ENCODE peak calls at places on chromosomes 2 and 18, in nine cellular contexts. One of them, this sample, is unnamed.

GRCh38 chr2:199315299-199316179 is 142.2 kb downstream of the SATB2 start:
- DNase-seq in fibroblast of pulmonary artery: peak
- DNase-seq in dorsolateral prefrontal cortex: no peak
- DNase-seq in H1: no peak
- DNase-seq in AG09309: peak
- DNase-seq in heart right ventricle: no peak
- DNase-seq in lower lobe of right lung: no peak
- DNase-seq in tibial nerve: no peak
- DNase-seq in psoas muscle: no peak
- DNase-seq in this sample: no peak

GRCh38 chr2:226079677-226080076 is 680.2 kb downstream of the NYAP2 start:
- DNase-seq in fibroblast of pulmonary artery: peak
- DNase-seq in dorsolateral prefrontal cortex: no peak
- DNase-seq in H1: no peak
- DNase-seq in AG09309: peak
- DNase-seq in heart right ventricle: no peak
- DNase-seq in lower lobe of right lung: no peak
- DNase-seq in tibial nerve: no peak
- DNase-seq in psoas muscle: no peak
- DNase-seq in this sample: no peak

GRCh38 chr2:218435003-218435982 is 16.4 kb downstream of the VIL1 start:
- DNase-seq in fibroblast of pulmonary artery: no peak
- DNase-seq in dorsolateral prefrontal cortex: no peak
- DNase-seq in H1: no peak
- DNase-seq in AG09309: no peak
- DNase-seq in heart right ventricle: no peak
- DNase-seq in lower lobe of right lung: peak
- DNase-seq in tibial nerve: no peak
- DNase-seq in psoas muscle: peak
- DNase-seq in this sample: no peak

GRCh38 chr2:174492963-174493431 is 6.2 kb upstream of the GPR155 start:
- DNase-seq in fibroblast of pulmonary artery: no peak
- DNase-seq in dorsolateral prefrontal cortex: no peak
- DNase-seq in H1: no peak
- DNase-seq in AG09309: no peak
- DNase-seq in heart right ventricle: no peak
- DNase-seq in lower lobe of right lung: no peak
- DNase-seq in tibial nerve: no peak
- DNase-seq in psoas muscle: no peak
- DNase-seq in this sample: no peak

GRCh38 chr2:44237221-44237620 is 38.1 kb upstream of the SLC3A1 start:
- DNase-seq in fibroblast of pulmonary artery: no peak
- DNase-seq in dorsolateral prefrontal cortex: no peak
- DNase-seq in H1: no peak
- DNase-seq in AG09309: no peak
- DNase-seq in heart right ventricle: no peak
- DNase-seq in lower lobe of right lung: no peak
- DNase-seq in tibial nerve: no peak
- DNase-seq in psoas muscle: no peak
- DNase-seq in this sample: no peak

GRCh38 chr2:70124983-70125480 is 37.8 kb downstream of the PCBP1 start:
- DNase-seq in fibroblast of pulmonary artery: peak
- DNase-seq in dorsolateral prefrontal cortex: peak
- DNase-seq in H1: no peak
- DNase-seq in AG09309: no peak
- DNase-seq in heart right ventricle: peak
- DNase-seq in lower lobe of right lung: peak
- DNase-seq in tibial nerve: peak
- DNase-seq in psoas muscle: peak
- DNase-seq in this sample: peak

GRCh38 chr2:238009563-238009962 is 42.7 kb downstream of the UBE2F start:
- DNase-seq in fibroblast of pulmonary artery: no peak
- DNase-seq in dorsolateral prefrontal cortex: peak
- DNase-seq in H1: no peak
- DNase-seq in AG09309: no peak
- DNase-seq in heart right ventricle: no peak
- DNase-seq in lower lobe of right lung: no peak
- DNase-seq in tibial nerve: no peak
- DNase-seq in psoas muscle: no peak
- DNase-seq in this sample: no peak

GRCh38 chr2:47501374-47502200 is 98.6 kb downstream of the MSH2 start:
- DNase-seq in fibroblast of pulmonary artery: peak
- DNase-seq in dorsolateral prefrontal cortex: no peak
- DNase-seq in H1: no peak
- DNase-seq in AG09309: peak
- DNase-seq in heart right ventricle: no peak
- DNase-seq in lower lobe of right lung: no peak
- DNase-seq in tibial nerve: no peak
- DNase-seq in psoas muscle: no peak
- DNase-seq in this sample: no peak

GRCh38 chr2:176558574-176559140 is 289.4 kb downstream of the MTX2 start:
- DNase-seq in fibroblast of pulmonary artery: no peak
- DNase-seq in dorsolateral prefrontal cortex: no peak
- DNase-seq in H1: no peak
- DNase-seq in AG09309: no peak
- DNase-seq in heart right ventricle: no peak
- DNase-seq in lower lobe of right lung: no peak
- DNase-seq in tibial nerve: no peak
- DNase-seq in psoas muscle: no peak
- DNase-seq in this sample: no peak

GRCh38 chr2:197219636-197220035 is 90.9 kb downstream of the ANKRD44 start:
- DNase-seq in fibroblast of pulmonary artery: peak
- DNase-seq in dorsolateral prefrontal cortex: no peak
- DNase-seq in H1: no peak
- DNase-seq in AG09309: no peak
- DNase-seq in heart right ventricle: no peak
- DNase-seq in lower lobe of right lung: no peak
- DNase-seq in tibial nerve: no peak
- DNase-seq in psoas muscle: no peak
- DNase-seq in this sample: no peak

GRCh38 chr2:239137165-239137889 is 263.5 kb downstream of the HDAC4 start:
- DNase-seq in fibroblast of pulmonary artery: no peak
- DNase-seq in dorsolateral prefrontal cortex: no peak
- DNase-seq in H1: no peak
- DNase-seq in AG09309: no peak
- DNase-seq in heart right ventricle: no peak
- DNase-seq in lower lobe of right lung: no peak
- DNase-seq in tibial nerve: no peak
- DNase-seq in psoas muscle: peak
- DNase-seq in this sample: peak

GRCh38 chr18:12479982-12480381 is 72.3 kb downstream of the PRELID3A start:
- DNase-seq in fibroblast of pulmonary artery: no peak
- DNase-seq in dorsolateral prefrontal cortex: no peak
- DNase-seq in H1: no peak
- DNase-seq in AG09309: no peak
- DNase-seq in heart right ventricle: no peak
- DNase-seq in lower lobe of right lung: no peak
- DNase-seq in tibial nerve: no peak
- DNase-seq in psoas muscle: no peak
- DNase-seq in this sample: no peak

GRCh38 chr18:48913723-48914122 is 37.0 kb downstream of the SMAD7 start:
- DNase-seq in fibroblast of pulmonary artery: no peak
- DNase-seq in dorsolateral prefrontal cortex: no peak
- DNase-seq in H1: no peak
- DNase-seq in AG09309: no peak
- DNase-seq in heart right ventricle: no peak
- DNase-seq in lower lobe of right lung: no peak
- DNase-seq in tibial nerve: no peak
- DNase-seq in psoas muscle: no peak
- DNase-seq in this sample: no peak

GRCh38 chr2:46632349-46632748 is 153.0 kb downstream of the TMEM247 start:
- DNase-seq in fibroblast of pulmonary artery: peak
- DNase-seq in dorsolateral prefrontal cortex: no peak
- DNase-seq in H1: no peak
- DNase-seq in AG09309: peak
- DNase-seq in heart right ventricle: no peak
- DNase-seq in lower lobe of right lung: no peak
- DNase-seq in tibial nerve: no peak
- DNase-seq in psoas muscle: no peak
- DNase-seq in this sample: no peak

GRCh38 chr2:112730182-112730581 is 9.4 kb downstream of the NT5DC4 start:
- DNase-seq in fibroblast of pulmonary artery: no peak
- DNase-seq in dorsolateral prefrontal cortex: no peak
- DNase-seq in H1: no peak
- DNase-seq in AG09309: no peak
- DNase-seq in heart right ventricle: no peak
- DNase-seq in lower lobe of right lung: no peak
- DNase-seq in tibial nerve: no peak
- DNase-seq in psoas muscle: no peak
- DNase-seq in this sample: no peak

GRCh38 chr2:112730791-112731190 is 10.0 kb downstream of the NT5DC4 start:
- DNase-seq in fibroblast of pulmonary artery: no peak
- DNase-seq in dorsolateral prefrontal cortex: no peak
- DNase-seq in H1: no peak
- DNase-seq in AG09309: no peak
- DNase-seq in heart right ventricle: no peak
- DNase-seq in lower lobe of right lung: no peak
- DNase-seq in tibial nerve: no peak
- DNase-seq in psoas muscle: no peak
- DNase-seq in this sample: no peak

GRCh38 chr2:112731479-112731878 is 10.7 kb downstream of the NT5DC4 start:
- DNase-seq in fibroblast of pulmonary artery: no peak
- DNase-seq in dorsolateral prefrontal cortex: no peak
- DNase-seq in H1: no peak
- DNase-seq in AG09309: no peak
- DNase-seq in heart right ventricle: no peak
- DNase-seq in lower lobe of right lung: no peak
- DNase-seq in tibial nerve: no peak
- DNase-seq in psoas muscle: no peak
- DNase-seq in this sample: no peak

GRCh38 chr2:112733877-112734276 is 13.1 kb downstream of the NT5DC4 start:
- DNase-seq in fibroblast of pulmonary artery: no peak
- DNase-seq in dorsolateral prefrontal cortex: no peak
- DNase-seq in H1: no peak
- DNase-seq in AG09309: no peak
- DNase-seq in heart right ventricle: no peak
- DNase-seq in lower lobe of right lung: no peak
- DNase-seq in tibial nerve: no peak
- DNase-seq in psoas muscle: no peak
- DNase-seq in this sample: no peak

GRCh38 chr2:112733449-112733848 is 12.6 kb downstream of the NT5DC4 start:
- DNase-seq in fibroblast of pulmonary artery: no peak
- DNase-seq in dorsolateral prefrontal cortex: no peak
- DNase-seq in H1: no peak
- DNase-seq in AG09309: no peak
- DNase-seq in heart right ventricle: no peak
- DNase-seq in lower lobe of right lung: no peak
- DNase-seq in tibial nerve: no peak
- DNase-seq in psoas muscle: no peak
- DNase-seq in this sample: no peak
- H3K4me3 ChIP-seq in fibroblast of pulmonary artery: no peak
- H3K4me3 ChIP-seq in dorsolateral prefrontal cortex: no peak
- H3K4me3 ChIP-seq in H1: no peak
- H3K4me3 ChIP-seq in AG09309: no peak
- H3K4me3 ChIP-seq in heart right ventricle: no peak
- H3K4me3 ChIP-seq in lower lobe of right lung: no peak
- H3K4me3 ChIP-seq in tibial nerve: no peak
- H3K4me3 ChIP-seq in psoas muscle: no peak
- H3K4me3 ChIP-seq in this sample: no peak

GRCh38 chr2:113324684-113325160 is 46.0 kb upstream of the PAX8 start:
- DNase-seq in fibroblast of pulmonary artery: peak
- DNase-seq in dorsolateral prefrontal cortex: no peak
- DNase-seq in H1: peak
- DNase-seq in AG09309: no peak
- DNase-seq in heart right ventricle: peak
- DNase-seq in lower lobe of right lung: peak
- DNase-seq in tibial nerve: peak
- DNase-seq in psoas muscle: peak
- DNase-seq in this sample: peak
- H3K4me3 ChIP-seq in fibroblast of pulmonary artery: peak
- H3K4me3 ChIP-seq in dorsolateral prefrontal cortex: peak
- H3K4me3 ChIP-seq in H1: peak
- H3K4me3 ChIP-seq in AG09309: peak
- H3K4me3 ChIP-seq in heart right ventricle: peak
- H3K4me3 ChIP-seq in lower lobe of right lung: peak
- H3K4me3 ChIP-seq in tibial nerve: peak
- H3K4me3 ChIP-seq in psoas muscle: peak
- H3K4me3 ChIP-seq in this sample: peak

GRCh38 chr2:27736031-27736889 is 35.3 kb upstream of the MRPL33 start:
- DNase-seq in fibroblast of pulmonary artery: no peak
- DNase-seq in dorsolateral prefrontal cortex: no peak
- DNase-seq in H1: no peak
- DNase-seq in AG09309: no peak
- DNase-seq in heart right ventricle: no peak
- DNase-seq in lower lobe of right lung: no peak
- DNase-seq in tibial nerve: no peak
- DNase-seq in psoas muscle: no peak
- DNase-seq in this sample: no peak
- H3K4me3 ChIP-seq in fibroblast of pulmonary artery: no peak
- H3K4me3 ChIP-seq in dorsolateral prefrontal cortex: peak
- H3K4me3 ChIP-seq in H1: peak
- H3K4me3 ChIP-seq in AG09309: no peak
- H3K4me3 ChIP-seq in heart right ventricle: peak
- H3K4me3 ChIP-seq in lower lobe of right lung: peak
- H3K4me3 ChIP-seq in tibial nerve: no peak
- H3K4me3 ChIP-seq in psoas muscle: peak
- H3K4me3 ChIP-seq in this sample: peak

GRCh38 chr2:149040451-149040850 is 2.0 kb downstream of the LYPD6B start:
- DNase-seq in fibroblast of pulmonary artery: no peak
- DNase-seq in dorsolateral prefrontal cortex: no peak
- DNase-seq in H1: peak
- DNase-seq in AG09309: no peak
- DNase-seq in heart right ventricle: no peak
- DNase-seq in lower lobe of right lung: no peak
- DNase-seq in tibial nerve: no peak
- DNase-seq in psoas muscle: no peak
- DNase-seq in this sample: no peak

GRCh38 chr2:149039213-149039724 is 770 bp downstream of the LYPD6B start:
- DNase-seq in fibroblast of pulmonary artery: no peak
- DNase-seq in dorsolateral prefrontal cortex: no peak
- DNase-seq in H1: no peak
- DNase-seq in AG09309: no peak
- DNase-seq in heart right ventricle: no peak
- DNase-seq in lower lobe of right lung: no peak
- DNase-seq in tibial nerve: no peak
- DNase-seq in psoas muscle: no peak
- DNase-seq in this sample: no peak

GRCh38 chr2:149036507-149037293 is 1.8 kb upstream of the LYPD6B start:
- DNase-seq in fibroblast of pulmonary artery: no peak
- DNase-seq in dorsolateral prefrontal cortex: no peak
- DNase-seq in H1: no peak
- DNase-seq in AG09309: no peak
- DNase-seq in heart right ventricle: no peak
- DNase-seq in lower lobe of right lung: no peak
- DNase-seq in tibial nerve: no peak
- DNase-seq in psoas muscle: no peak
- DNase-seq in this sample: no peak

GRCh38 chr2:149038442-149039212 is at the start of gene LYPD6B:
- DNase-seq in fibroblast of pulmonary artery: no peak
- DNase-seq in dorsolateral prefrontal cortex: no peak
- DNase-seq in H1: no peak
- DNase-seq in AG09309: no peak
- DNase-seq in heart right ventricle: no peak
- DNase-seq in lower lobe of right lung: peak
- DNase-seq in tibial nerve: no peak
- DNase-seq in psoas muscle: no peak
- DNase-seq in this sample: no peak

DNA sequence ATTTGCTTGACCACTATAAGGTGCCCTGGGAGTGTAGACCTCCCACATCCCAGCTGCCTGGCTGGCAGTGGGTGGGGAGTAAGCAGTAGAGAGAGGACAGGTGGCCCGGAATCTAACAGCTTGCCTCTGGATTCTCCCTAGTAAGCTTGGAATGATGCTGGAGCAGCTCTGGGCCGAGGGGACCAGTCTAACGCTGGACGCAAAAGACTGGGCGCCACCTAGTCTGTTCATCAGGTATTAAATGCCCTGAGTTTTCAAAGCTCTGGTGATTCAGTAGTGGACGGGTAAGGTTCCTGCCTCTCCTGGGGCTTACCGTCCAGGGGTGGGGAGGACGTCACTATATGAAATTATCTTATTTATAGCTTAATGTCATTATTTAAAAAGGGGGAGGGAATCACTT is 648 bp upstream of the LYPD6B start:
- DNase-seq in fibroblast of pulmonary artery: no peak
- DNase-seq in dorsolateral prefrontal cortex: no peak
- DNase-seq in H1: no peak
- DNase-seq in AG09309: no peak
- DNase-seq in heart right ventricle: no peak
- DNase-seq in lower lobe of right lung: no peak
- DNase-seq in tibial nerve: no peak
- DNase-seq in psoas muscle: no peak
- DNase-seq in this sample: no peak
- H3K4me3 ChIP-seq in fibroblast of pulmonary artery: no peak
- H3K4me3 ChIP-seq in dorsolateral prefrontal cortex: peak
- H3K4me3 ChIP-seq in H1: peak
- H3K4me3 ChIP-seq in AG09309: peak
- H3K4me3 ChIP-seq in heart right ventricle: no peak
- H3K4me3 ChIP-seq in lower lobe of right lung: no peak
- H3K4me3 ChIP-seq in tibial nerve: no peak
- H3K4me3 ChIP-seq in psoas muscle: no peak
- H3K4me3 ChIP-seq in this sample: no peak

This sample was measured in left lung.